ENCODE peak calls at places on chromosomes 13 and 19, in eight cellular contexts. One of them, this sample, is unnamed.

GRCh38 chr19:50453243-50453642 is 20.6 kb downstream of the MYBPC2 start:
- DNase-seq in T-helper 1 cell: no peak
- DNase-seq in foreskin melanocyte: no peak
- DNase-seq in stimulated activated CD4-positive, alpha-beta T cell treated with anti-CD3 and anti-CD28 coated beads, Interleukin-15, amount 100 ng/mL, for 24 hours: no peak
- DNase-seq in psoas muscle: no peak
- DNase-seq in Calu3: no peak
- DNase-seq in nephron progenitor cell: no peak
- DNase-seq in HEK293T: no peak
- DNase-seq in this sample: no peak

GRCh38 chr13:98824376-98825160 is 72.1 kb upstream of the SLC15A1 start:
- DNase-seq in T-helper 1 cell: no peak
- DNase-seq in foreskin melanocyte: no peak
- DNase-seq in stimulated activated CD4-positive, alpha-beta T cell treated with anti-CD3 and anti-CD28 coated beads, Interleukin-15, amount 100 ng/mL, for 24 hours: no peak
- DNase-seq in psoas muscle: no peak
- DNase-seq in Calu3: no peak
- DNase-seq in nephron progenitor cell: no peak
- DNase-seq in HEK293T: no peak
- DNase-seq in this sample: no peak

GRCh38 chr13:30610311-30610710 is 7.4 kb upstream of the USPL1 start:
- DNase-seq in T-helper 1 cell: no peak
- DNase-seq in foreskin melanocyte: no peak
- DNase-seq in stimulated activated CD4-positive, alpha-beta T cell treated with anti-CD3 and anti-CD28 coated beads, Interleukin-15, amount 100 ng/mL, for 24 hours: no peak
- DNase-seq in psoas muscle: no peak
- DNase-seq in Calu3: no peak
- DNase-seq in nephron progenitor cell: no peak
- DNase-seq in HEK293T: no peak
- DNase-seq in this sample: no peak

GRCh38 chr19:31354919-31355318 is 5.7 kb upstream of the TSHZ3 start:
- DNase-seq in T-helper 1 cell: no peak
- DNase-seq in foreskin melanocyte: no peak
- DNase-seq in stimulated activated CD4-positive, alpha-beta T cell treated with anti-CD3 and anti-CD28 coated beads, Interleukin-15, amount 100 ng/mL, for 24 hours: no peak
- DNase-seq in psoas muscle: no peak
- DNase-seq in Calu3: no peak
- DNase-seq in nephron progenitor cell: peak; percentile 31
- DNase-seq in HEK293T: no peak
- DNase-seq in this sample: no peak

GRCh38 chr13:20546559-20546958 is 20.4 kb upstream of the IFT88 start:
- DNase-seq in T-helper 1 cell: no peak
- DNase-seq in foreskin melanocyte: no peak
- DNase-seq in stimulated activated CD4-positive, alpha-beta T cell treated with anti-CD3 and anti-CD28 coated beads, Interleukin-15, amount 100 ng/mL, for 24 hours: no peak
- DNase-seq in psoas muscle: no peak
- DNase-seq in Calu3: no peak
- DNase-seq in nephron progenitor cell: no peak
- DNase-seq in HEK293T: no peak
- DNase-seq in this sample: no peak

GRCh38 chr19:958967-959685 is 25.0 kb upstream of the WDR18 start:
- DNase-seq in T-helper 1 cell: no peak
- DNase-seq in foreskin melanocyte: no peak
- DNase-seq in stimulated activated CD4-positive, alpha-beta T cell treated with anti-CD3 and anti-CD28 coated beads, Interleukin-15, amount 100 ng/mL, for 24 hours: peak; percentile 70
- DNase-seq in psoas muscle: no peak
- DNase-seq in Calu3: no peak
- DNase-seq in nephron progenitor cell: no peak
- DNase-seq in HEK293T: no peak
- DNase-seq in this sample: no peak

GRCh38 chr19:32843716-32844245 is 25.8 kb downstream of the SLC7A9 start:
- DNase-seq in T-helper 1 cell: no peak
- DNase-seq in foreskin melanocyte: no peak
- DNase-seq in stimulated activated CD4-positive, alpha-beta T cell treated with anti-CD3 and anti-CD28 coated beads, Interleukin-15, amount 100 ng/mL, for 24 hours: no peak
- DNase-seq in psoas muscle: no peak
- DNase-seq in Calu3: no peak
- DNase-seq in nephron progenitor cell: no peak
- DNase-seq in HEK293T: no peak
- DNase-seq in this sample: no peak

GRCh38 chr13:96075953-96076543 is 13.9 kb upstream of the HS6ST3 start:
- DNase-seq in T-helper 1 cell: no peak
- DNase-seq in foreskin melanocyte: no peak
- DNase-seq in stimulated activated CD4-positive, alpha-beta T cell treated with anti-CD3 and anti-CD28 coated beads, Interleukin-15, amount 100 ng/mL, for 24 hours: no peak
- DNase-seq in psoas muscle: no peak
- DNase-seq in Calu3: no peak
- DNase-seq in nephron progenitor cell: no peak
- DNase-seq in HEK293T: peak; percentile 13
- DNase-seq in this sample: no peak

GRCh38 chr19:55373318-55373992 is 3.2 kb upstream of the TMEM190 start:
- DNase-seq in T-helper 1 cell: no peak
- DNase-seq in foreskin melanocyte: no peak
- DNase-seq in stimulated activated CD4-positive, alpha-beta T cell treated with anti-CD3 and anti-CD28 coated beads, Interleukin-15, amount 100 ng/mL, for 24 hours: no peak
- DNase-seq in psoas muscle: no peak
- DNase-seq in Calu3: no peak
- DNase-seq in nephron progenitor cell: no peak
- DNase-seq in HEK293T: no peak
- DNase-seq in this sample: no peak

GRCh38 chr13:36875431-36875830 is 44.6 kb downstream of the SMAD9 start:
- DNase-seq in T-helper 1 cell: no peak
- DNase-seq in foreskin melanocyte: peak; percentile 86
- DNase-seq in stimulated activated CD4-positive, alpha-beta T cell treated with anti-CD3 and anti-CD28 coated beads, Interleukin-15, amount 100 ng/mL, for 24 hours: no peak
- DNase-seq in psoas muscle: no peak
- DNase-seq in Calu3: no peak
- DNase-seq in nephron progenitor cell: no peak
- DNase-seq in HEK293T: no peak
- DNase-seq in this sample: no peak

GRCh38 chr19:41264581-41265375 is 606 bp downstream of the HNRNPUL1 start:
- DNase-seq in T-helper 1 cell: peak; percentile 20
- DNase-seq in foreskin melanocyte: no peak
- DNase-seq in stimulated activated CD4-positive, alpha-beta T cell treated with anti-CD3 and anti-CD28 coated beads, Interleukin-15, amount 100 ng/mL, for 24 hours: peak; percentile 86
- DNase-seq in psoas muscle: peak; percentile 78
- DNase-seq in Calu3: peak; percentile 60
- DNase-seq in nephron progenitor cell: peak; percentile 57
- DNase-seq in HEK293T: peak; percentile 17
- DNase-seq in this sample: peak; percentile 23

GRCh38 chr13:30841161-30841560 is 64.9 kb upstream of the MEDAG start:
- DNase-seq in T-helper 1 cell: no peak
- DNase-seq in foreskin melanocyte: no peak
- DNase-seq in stimulated activated CD4-positive, alpha-beta T cell treated with anti-CD3 and anti-CD28 coated beads, Interleukin-15, amount 100 ng/mL, for 24 hours: no peak
- DNase-seq in psoas muscle: no peak
- DNase-seq in Calu3: no peak
- DNase-seq in nephron progenitor cell: no peak
- DNase-seq in HEK293T: no peak
- DNase-seq in this sample: no peak

GRCh38 chr19:23439623-23440022 is 44.4 kb upstream of the ZNF91 start:
- DNase-seq in T-helper 1 cell: no peak
- DNase-seq in foreskin melanocyte: no peak
- DNase-seq in stimulated activated CD4-positive, alpha-beta T cell treated with anti-CD3 and anti-CD28 coated beads, Interleukin-15, amount 100 ng/mL, for 24 hours: no peak
- DNase-seq in psoas muscle: no peak
- DNase-seq in Calu3: no peak
- DNase-seq in nephron progenitor cell: no peak
- DNase-seq in HEK293T: no peak
- DNase-seq in this sample: no peak

GRCh38 chr19:39852882-39853281 is 6.7 kb upstream of the FBL start:
- DNase-seq in T-helper 1 cell: no peak
- DNase-seq in foreskin melanocyte: no peak
- DNase-seq in stimulated activated CD4-positive, alpha-beta T cell treated with anti-CD3 and anti-CD28 coated beads, Interleukin-15, amount 100 ng/mL, for 24 hours: no peak
- DNase-seq in psoas muscle: no peak
- DNase-seq in Calu3: no peak
- DNase-seq in nephron progenitor cell: no peak
- DNase-seq in HEK293T: no peak
- DNase-seq in this sample: no peak

GRCh38 chr13:31111136-31111535 is 50.6 kb downstream of the HSPH1 start:
- DNase-seq in T-helper 1 cell: no peak
- DNase-seq in foreskin melanocyte: no peak
- DNase-seq in stimulated activated CD4-positive, alpha-beta T cell treated with anti-CD3 and anti-CD28 coated beads, Interleukin-15, amount 100 ng/mL, for 24 hours: no peak
- DNase-seq in psoas muscle: no peak
- DNase-seq in Calu3: no peak
- DNase-seq in nephron progenitor cell: no peak
- DNase-seq in HEK293T: no peak
- DNase-seq in this sample: no peak

GRCh38 chr13:36718146-36718545 is 44.3 kb downstream of the SERTM1 start:
- DNase-seq in T-helper 1 cell: no peak
- DNase-seq in foreskin melanocyte: peak; percentile 17
- DNase-seq in stimulated activated CD4-positive, alpha-beta T cell treated with anti-CD3 and anti-CD28 coated beads, Interleukin-15, amount 100 ng/mL, for 24 hours: no peak
- DNase-seq in psoas muscle: no peak
- DNase-seq in Calu3: no peak
- DNase-seq in nephron progenitor cell: no peak
- DNase-seq in HEK293T: no peak
- DNase-seq in this sample: no peak

GRCh38 chr19:49614096-49614857 is 23.3 kb downstream of the PRR12 start:
- DNase-seq in T-helper 1 cell: no peak
- DNase-seq in foreskin melanocyte: no peak
- DNase-seq in stimulated activated CD4-positive, alpha-beta T cell treated with anti-CD3 and anti-CD28 coated beads, Interleukin-15, amount 100 ng/mL, for 24 hours: peak; percentile 27
- DNase-seq in psoas muscle: no peak
- DNase-seq in Calu3: no peak
- DNase-seq in nephron progenitor cell: no peak
- DNase-seq in HEK293T: no peak
- DNase-seq in this sample: no peak

GRCh38 chr13:50485979-50486935 is 357.2 kb downstream of the DLEU7 start:
- DNase-seq in T-helper 1 cell: no peak
- DNase-seq in foreskin melanocyte: peak; percentile 86
- DNase-seq in stimulated activated CD4-positive, alpha-beta T cell treated with anti-CD3 and anti-CD28 coated beads, Interleukin-15, amount 100 ng/mL, for 24 hours: no peak
- DNase-seq in psoas muscle: no peak
- DNase-seq in Calu3: no peak
- DNase-seq in nephron progenitor cell: no peak
- DNase-seq in HEK293T: no peak
- DNase-seq in this sample: no peak

GRCh38 chr19:1566392-1567115 is 1.6 kb downstream of the MEX3D start:
- DNase-seq in T-helper 1 cell: no peak
- DNase-seq in foreskin melanocyte: peak; percentile 67
- DNase-seq in stimulated activated CD4-positive, alpha-beta T cell treated with anti-CD3 and anti-CD28 coated beads, Interleukin-15, amount 100 ng/mL, for 24 hours: no peak
- DNase-seq in psoas muscle: peak; percentile 75
- DNase-seq in Calu3: peak; percentile 71
- DNase-seq in nephron progenitor cell: peak; percentile 72
- DNase-seq in HEK293T: no peak
- DNase-seq in this sample: no peak

GRCh38 chr13:41610426-41610825 is 153.1 kb downstream of the RGCC start:
- DNase-seq in T-helper 1 cell: no peak
- DNase-seq in foreskin melanocyte: no peak
- DNase-seq in stimulated activated CD4-positive, alpha-beta T cell treated with anti-CD3 and anti-CD28 coated beads, Interleukin-15, amount 100 ng/mL, for 24 hours: no peak
- DNase-seq in psoas muscle: peak; percentile 59
- DNase-seq in Calu3: peak; percentile 49
- DNase-seq in nephron progenitor cell: no peak
- DNase-seq in HEK293T: no peak
- DNase-seq in this sample: no peak

GRCh38 chr13:106118996-106119395 is 416.5 kb downstream of the EFNB2 start:
- DNase-seq in T-helper 1 cell: no peak
- DNase-seq in foreskin melanocyte: no peak
- DNase-seq in stimulated activated CD4-positive, alpha-beta T cell treated with anti-CD3 and anti-CD28 coated beads, Interleukin-15, amount 100 ng/mL, for 24 hours: no peak
- DNase-seq in psoas muscle: no peak
- DNase-seq in Calu3: no peak
- DNase-seq in nephron progenitor cell: no peak
- DNase-seq in HEK293T: no peak
- DNase-seq in this sample: no peak